ENCODE peak calls at places on chromosome 20, in five cellular contexts. One of them, this sample, is unnamed.

GRCh38 chr20:10554285-10554684 is 119.2 kb downstream of the SLX4IP start:
- DNase-seq in uterus: no peak
- DNase-seq in fibroblast of mammary gland: no peak
- DNase-seq in left ventricle myocardium inferior: no peak
- DNase-seq in heart right ventricle: no peak
- DNase-seq in this sample: no peak

GRCh38 chr20:47493175-47493953 is 8.3 kb upstream of the NCOA3 start:
- DNase-seq in uterus: peak; percentile 90
- DNase-seq in fibroblast of mammary gland: peak; percentile 77
- DNase-seq in left ventricle myocardium inferior: peak; percentile 92
- DNase-seq in heart right ventricle: peak; percentile 91
- DNase-seq in this sample: peak; percentile 90

GRCh38 chr20:62165762-62166399 is 16.9 kb upstream of the MTG2 start:
- DNase-seq in uterus: peak; percentile 38
- DNase-seq in fibroblast of mammary gland: peak; percentile 64
- DNase-seq in left ventricle myocardium inferior: peak; percentile 52
- DNase-seq in heart right ventricle: no peak
- DNase-seq in this sample: no peak

GRCh38 chr20:32562495-32562911 is 22.6 kb downstream of the NOL4L start:
- DNase-seq in uterus: no peak
- DNase-seq in fibroblast of mammary gland: no peak
- DNase-seq in left ventricle myocardium inferior: no peak
- DNase-seq in heart right ventricle: no peak
- DNase-seq in this sample: no peak

GRCh38 chr20:4800131-4800530 is 78.4 kb downstream of the PRND start:
- DNase-seq in uterus: no peak
- DNase-seq in fibroblast of mammary gland: no peak
- DNase-seq in left ventricle myocardium inferior: no peak
- DNase-seq in heart right ventricle: no peak
- DNase-seq in this sample: no peak

GRCh38 chr20:38001173-38001875 is 31.9 kb downstream of the TTI1 start:
- DNase-seq in uterus: no peak
- DNase-seq in fibroblast of mammary gland: peak; percentile 83
- DNase-seq in left ventricle myocardium inferior: no peak
- DNase-seq in heart right ventricle: no peak
- DNase-seq in this sample: no peak

GRCh38 chr20:40706977-40707582 is 18.0 kb upstream of the MAFB start:
- DNase-seq in uterus: no peak
- DNase-seq in fibroblast of mammary gland: no peak
- DNase-seq in left ventricle myocardium inferior: no peak
- DNase-seq in heart right ventricle: no peak
- DNase-seq in this sample: no peak

GRCh38 chr20:60148885-60149284 is 190.7 kb downstream of the CDH26 start:
- DNase-seq in uterus: no peak
- DNase-seq in fibroblast of mammary gland: no peak
- DNase-seq in left ventricle myocardium inferior: no peak
- DNase-seq in heart right ventricle: no peak
- DNase-seq in this sample: no peak

GRCh38 chr20:10328897-10329255 is 105.1 kb downstream of the MKKS start:
- DNase-seq in uterus: no peak
- DNase-seq in fibroblast of mammary gland: no peak
- DNase-seq in left ventricle myocardium inferior: no peak
- DNase-seq in heart right ventricle: no peak
- DNase-seq in this sample: no peak

GRCh38 chr20:44924526-44924925 is 14.7 kb downstream of the PABPC1L start:
- DNase-seq in uterus: no peak
- DNase-seq in fibroblast of mammary gland: no peak
- DNase-seq in left ventricle myocardium inferior: no peak
- DNase-seq in heart right ventricle: no peak
- DNase-seq in this sample: no peak

GRCh38 chr20:60255866-60256265 is 297.6 kb downstream of the CDH26 start:
- DNase-seq in uterus: no peak
- DNase-seq in fibroblast of mammary gland: peak; percentile 66
- DNase-seq in left ventricle myocardium inferior: no peak
- DNase-seq in heart right ventricle: no peak
- DNase-seq in this sample: no peak

GRCh38 chr20:22343612-22344011 is 240.8 kb downstream of the FOXA2 start:
- DNase-seq in uterus: no peak
- DNase-seq in fibroblast of mammary gland: no peak
- DNase-seq in left ventricle myocardium inferior: no peak
- DNase-seq in heart right ventricle: no peak
- DNase-seq in this sample: no peak

GRCh38 chr20:25579081-25579770 is 6.1 kb downstream of the NINL start:
- DNase-seq in uterus: no peak
- DNase-seq in fibroblast of mammary gland: no peak
- DNase-seq in left ventricle myocardium inferior: no peak
- DNase-seq in heart right ventricle: no peak
- DNase-seq in this sample: no peak

GRCh38 chr20:21510995-21511394 is 2.9 kb downstream of the NKX2-2 start:
- DNase-seq in uterus: no peak
- DNase-seq in fibroblast of mammary gland: no peak
- DNase-seq in left ventricle myocardium inferior: no peak
- DNase-seq in heart right ventricle: no peak
- DNase-seq in this sample: no peak

GRCh38 chr20:4774209-4774608 is 52.5 kb downstream of the PRND start:
- DNase-seq in uterus: no peak
- DNase-seq in fibroblast of mammary gland: no peak
- DNase-seq in left ventricle myocardium inferior: no peak
- DNase-seq in heart right ventricle: no peak
- DNase-seq in this sample: no peak

GRCh38 chr20:16806061-16806460 is 57.9 kb downstream of the OTOR start:
- DNase-seq in uterus: no peak
- DNase-seq in fibroblast of mammary gland: no peak
- DNase-seq in left ventricle myocardium inferior: no peak
- DNase-seq in heart right ventricle: no peak
- DNase-seq in this sample: no peak

GRCh38 chr20:21464916-21465315 is 48.9 kb downstream of the NKX2-2 start:
- DNase-seq in uterus: no peak
- DNase-seq in fibroblast of mammary gland: no peak
- DNase-seq in left ventricle myocardium inferior: no peak
- DNase-seq in heart right ventricle: no peak
- DNase-seq in this sample: no peak

GRCh38 chr20:41133709-41134361 is 3.5 kb upstream of the PLCG1 start:
- DNase-seq in uterus: no peak
- DNase-seq in fibroblast of mammary gland: peak; percentile 64
- DNase-seq in left ventricle myocardium inferior: no peak
- DNase-seq in heart right ventricle: no peak
- DNase-seq in this sample: no peak

GRCh38 chr20:10924628-10925266 is 250.9 kb upstream of the JAG1 start:
- DNase-seq in uterus: no peak
- DNase-seq in fibroblast of mammary gland: peak; percentile 87
- DNase-seq in left ventricle myocardium inferior: no peak
- DNase-seq in heart right ventricle: no peak
- DNase-seq in this sample: no peak

GRCh38 chr20:38847840-38848239 is 42.3 kb downstream of the PPP1R16B start:
- DNase-seq in uterus: no peak
- DNase-seq in fibroblast of mammary gland: no peak
- DNase-seq in left ventricle myocardium inferior: no peak
- DNase-seq in heart right ventricle: no peak
- DNase-seq in this sample: no peak

GRCh38 chr20:18056174-18057105 is 1.3 kb downstream of the OVOL2 start:
- DNase-seq in uterus: no peak
- DNase-seq in fibroblast of mammary gland: no peak
- DNase-seq in left ventricle myocardium inferior: no peak
- DNase-seq in heart right ventricle: no peak
- DNase-seq in this sample: no peak

GRCh38 chr20:25013478-25014380 is 21.2 kb upstream of the APMAP start:
- DNase-seq in uterus: no peak
- DNase-seq in fibroblast of mammary gland: no peak
- DNase-seq in left ventricle myocardium inferior: no peak
- DNase-seq in heart right ventricle: no peak
- DNase-seq in this sample: no peak

GRCh38 chr20:4947817-4948559 is 53.3 kb downstream of the SLC23A2 start:
- DNase-seq in uterus: no peak
- DNase-seq in fibroblast of mammary gland: no peak
- DNase-seq in left ventricle myocardium inferior: no peak
- DNase-seq in heart right ventricle: no peak
- DNase-seq in this sample: no peak

GRCh38 chr20:40481337-40481736 is 207.7 kb downstream of the MAFB start:
- DNase-seq in uterus: no peak
- DNase-seq in fibroblast of mammary gland: peak; percentile 45
- DNase-seq in left ventricle myocardium inferior: no peak
- DNase-seq in heart right ventricle: no peak
- DNase-seq in this sample: no peak

GRCh38 chr20:16538779-16539178 is 34.5 kb downstream of the KIF16B start:
- DNase-seq in uterus: no peak
- DNase-seq in fibroblast of mammary gland: no peak
- DNase-seq in left ventricle myocardium inferior: no peak
- DNase-seq in heart right ventricle: no peak
- DNase-seq in this sample: no peak

GRCh38 chr20:4445780-4446179 is 275.9 kb upstream of the PRND start:
- DNase-seq in uterus: no peak
- DNase-seq in fibroblast of mammary gland: no peak
- DNase-seq in left ventricle myocardium inferior: no peak
- DNase-seq in heart right ventricle: no peak
- DNase-seq in this sample: no peak

GRCh38 chr20:10922941-10923340 is 249.1 kb upstream of the JAG1 start:
- DNase-seq in uterus: no peak
- DNase-seq in fibroblast of mammary gland: peak; percentile 91
- DNase-seq in left ventricle myocardium inferior: no peak
- DNase-seq in heart right ventricle: no peak
- DNase-seq in this sample: no peak

GRCh38 chr20:9949563-9949962 is 85.2 kb upstream of the ANKEF1 start:
- DNase-seq in uterus: no peak
- DNase-seq in fibroblast of mammary gland: no peak
- DNase-seq in left ventricle myocardium inferior: no peak
- DNase-seq in heart right ventricle: no peak
- DNase-seq in this sample: no peak

GRCh38 chr20:22796465-22797077 is 212.2 kb upstream of the FOXA2 start:
- DNase-seq in uterus: no peak
- DNase-seq in fibroblast of mammary gland: peak; percentile 59
- DNase-seq in left ventricle myocardium inferior: no peak
- DNase-seq in heart right ventricle: no peak
- DNase-seq in this sample: no peak

GRCh38 chr20:4040283-4041179 is 25.2 kb upstream of the RNF24 start:
- DNase-seq in uterus: no peak
- DNase-seq in fibroblast of mammary gland: peak; percentile 70
- DNase-seq in left ventricle myocardium inferior: no peak
- DNase-seq in heart right ventricle: no peak
- DNase-seq in this sample: no peak

GRCh38 chr20:32945710-32946221 is 58.5 kb downstream of the SUN5 start:
- DNase-seq in uterus: no peak
- DNase-seq in fibroblast of mammary gland: peak; percentile 21
- DNase-seq in left ventricle myocardium inferior: no peak
- DNase-seq in heart right ventricle: no peak
- DNase-seq in this sample: no peak

GRCh38 chr20:3702992-3703391 is 9.4 kb downstream of the SIGLEC1 start:
- DNase-seq in uterus: no peak
- DNase-seq in fibroblast of mammary gland: no peak
- DNase-seq in left ventricle myocardium inferior: no peak
- DNase-seq in heart right ventricle: no peak
- DNase-seq in this sample: no peak

GRCh38 chr20:51711426-51711825 is 56.8 kb downstream of the ATP9A start:
- DNase-seq in uterus: no peak
- DNase-seq in fibroblast of mammary gland: no peak
- DNase-seq in left ventricle myocardium inferior: no peak
- DNase-seq in heart right ventricle: no peak
- DNase-seq in this sample: no peak

GRCh38 chr20:54980321-54980960 is 505.0 kb downstream of the DOK5 start:
- DNase-seq in uterus: no peak
- DNase-seq in fibroblast of mammary gland: peak; percentile 10
- DNase-seq in left ventricle myocardium inferior: no peak
- DNase-seq in heart right ventricle: no peak
- DNase-seq in this sample: no peak

GRCh38 chr20:24388828-24389325 is 80.6 kb upstream of the SYNDIG1 start:
- DNase-seq in uterus: no peak
- DNase-seq in fibroblast of mammary gland: no peak
- DNase-seq in left ventricle myocardium inferior: no peak
- DNase-seq in heart right ventricle: no peak
- DNase-seq in this sample: no peak

GRCh38 chr20:47070176-47070575 is 175.5 kb downstream of the EYA2 start:
- DNase-seq in uterus: no peak
- DNase-seq in fibroblast of mammary gland: no peak
- DNase-seq in left ventricle myocardium inferior: no peak
- DNase-seq in heart right ventricle: no peak
- DNase-seq in this sample: no peak

GRCh38 chr20:24696396-24696795 is 227.0 kb downstream of the SYNDIG1 start:
- DNase-seq in uterus: no peak
- DNase-seq in fibroblast of mammary gland: no peak
- DNase-seq in left ventricle myocardium inferior: no peak
- DNase-seq in heart right ventricle: no peak
- DNase-seq in this sample: no peak

GRCh38 chr20:50456452-50457324 is 53.5 kb upstream of the PTPN1 start:
- DNase-seq in uterus: no peak
- DNase-seq in fibroblast of mammary gland: no peak
- DNase-seq in left ventricle myocardium inferior: no peak
- DNase-seq in heart right ventricle: no peak
- DNase-seq in this sample: no peak
- TF ChIP-seq CTCF in uterus: no peak
- TF ChIP-seq CTCF in fibroblast of mammary gland: no peak
- TF ChIP-seq CTCF in left ventricle myocardium inferior: peak; percentile 25
- TF ChIP-seq CTCF in heart right ventricle: peak; percentile 19
- TF ChIP-seq CTCF in this sample: no peak

DNA sequence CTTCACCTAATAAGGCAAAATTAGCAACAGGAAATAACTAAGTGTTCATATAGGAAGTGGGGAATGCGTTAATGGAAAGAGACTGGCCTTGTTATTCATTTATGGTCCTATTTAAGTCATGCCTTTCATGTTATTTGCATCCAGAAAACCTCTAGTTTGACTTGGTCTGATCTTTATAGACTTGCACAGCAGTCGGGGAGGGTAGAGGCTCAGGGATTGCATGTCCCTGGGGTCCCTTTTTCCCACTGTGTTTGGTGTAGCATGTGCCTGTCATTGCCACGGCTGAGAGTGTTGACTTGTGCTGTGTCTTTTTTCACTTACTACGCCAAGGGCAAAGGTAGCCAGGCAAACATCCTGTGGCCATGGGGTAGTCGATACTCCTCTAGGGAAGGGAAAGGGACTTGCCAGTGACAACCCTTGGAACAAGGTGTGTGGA is 105.4 kb upstream of the RIN2 start:
- DNase-seq in uterus: no peak
- DNase-seq in fibroblast of mammary gland: no peak
- DNase-seq in left ventricle myocardium inferior: no peak
- DNase-seq in heart right ventricle: no peak
- DNase-seq in this sample: no peak
- H3K4me3 ChIP-seq in uterus: no peak overlapping the region
- H3K4me3 ChIP-seq in fibroblast of mammary gland: no peak overlapping the region
- H3K4me3 ChIP-seq in left ventricle myocardium inferior: no peak overlapping the region
- H3K4me3 ChIP-seq in heart right ventricle: no peak overlapping the region
- H3K4me3 ChIP-seq in this sample: no peak overlapping the region

GRCh38 chr20:63230800-63231268 is 4.9 kb upstream of the BIRC7 start:
- DNase-seq in uterus: peak; percentile 40
- DNase-seq in fibroblast of mammary gland: peak; percentile 70
- DNase-seq in left ventricle myocardium inferior: peak; percentile 49
- DNase-seq in heart right ventricle: peak; percentile 47
- DNase-seq in this sample: peak; percentile 38
- TF ChIP-seq CTCF in uterus: peak; percentile 37
- TF ChIP-seq CTCF in fibroblast of mammary gland: peak; percentile 70
- TF ChIP-seq CTCF in left ventricle myocardium inferior: peak; percentile 71
- TF ChIP-seq CTCF in heart right ventricle: peak; percentile 55
- TF ChIP-seq CTCF in this sample: peak; percentile 68

DNA sequence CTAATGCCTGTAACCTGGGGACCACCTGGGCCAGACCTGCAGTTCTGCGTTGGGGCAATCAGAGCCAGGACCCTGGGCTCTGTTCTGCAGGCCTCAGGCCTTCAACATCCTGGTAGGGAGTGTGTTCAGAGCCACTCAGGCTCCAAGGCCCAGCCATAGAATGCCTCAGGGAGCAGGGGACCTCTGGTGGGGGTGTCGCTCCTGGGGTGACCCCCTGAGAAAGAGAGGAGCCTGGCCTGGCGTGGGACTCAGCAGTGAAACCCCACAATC is 12.5 kb downstream of the UCKL1 start:
- DNase-seq in uterus: no peak
- DNase-seq in fibroblast of mammary gland: no peak
- DNase-seq in left ventricle myocardium inferior: no peak
- DNase-seq in heart right ventricle: no peak
- DNase-seq in this sample: no peak
- H3K4me3 ChIP-seq in uterus: no peak overlapping the region
- H3K4me3 ChIP-seq in fibroblast of mammary gland: no peak overlapping the region
- H3K4me3 ChIP-seq in left ventricle myocardium inferior: no peak overlapping the region
- H3K4me3 ChIP-seq in heart right ventricle: no peak overlapping the region
- H3K4me3 ChIP-seq in this sample: no peak overlapping the region